ENCODE peak calls at places on chromosomes 5 and 9, in seven cellular contexts. One of them, this sample, is unnamed.

GRCh38 chr5:97242351-97242750 is 59.3 kb upstream of the RIOK2 start:
- DNase-seq in AG08395: no peak
- DNase-seq in NCI-H69: no peak
- DNase-seq in hippocampal formation: no peak
- DNase-seq in NB4: no peak
- DNase-seq in ACHN: no peak
- DNase-seq in caudate nucleus: no peak
- DNase-seq in this sample: no peak

GRCh38 chr9:77841739-77842386 is 189.7 kb downstream of the GNAQ start:
- DNase-seq in caudate nucleus: no peak
- DNase-seq in ACHN: peak; percentile 25
- DNase-seq in AG08395: no peak
- DNase-seq in NB4: peak; percentile 37
- DNase-seq in hippocampal formation: no peak
- DNase-seq in NCI-H69: peak; percentile 44
- DNase-seq in this sample: peak; percentile 42

GRCh38 chr9:20782289-20782688 is 98.2 kb downstream of the FOCAD start:
- DNase-seq in hippocampal formation: no peak
- DNase-seq in ACHN: no peak
- DNase-seq in NCI-H69: no peak
- DNase-seq in AG08395: no peak
- DNase-seq in NB4: no peak
- DNase-seq in caudate nucleus: no peak
- DNase-seq in this sample: no peak

GRCh38 chr5:50445281-50445949 is 4.3 kb upstream of the EMB start:
- DNase-seq in NB4: peak; percentile 70
- DNase-seq in ACHN: no peak
- DNase-seq in hippocampal formation: no peak
- DNase-seq in AG08395: no peak
- DNase-seq in caudate nucleus: no peak
- DNase-seq in NCI-H69: no peak
- DNase-seq in this sample: no peak

GRCh38 chr5:23763170-23763569 is 255.8 kb downstream of the PRDM9 start:
- DNase-seq in caudate nucleus: no peak
- DNase-seq in hippocampal formation: no peak
- DNase-seq in NCI-H69: no peak
- DNase-seq in ACHN: no peak
- DNase-seq in AG08395: no peak
- DNase-seq in NB4: no peak
- DNase-seq in this sample: no peak

GRCh38 chr9:33107762-33108161 is 31.3 kb upstream of the SMU1 start:
- DNase-seq in ACHN: no peak
- DNase-seq in AG08395: no peak
- DNase-seq in hippocampal formation: no peak
- DNase-seq in NB4: no peak
- DNase-seq in caudate nucleus: no peak
- DNase-seq in NCI-H69: no peak
- DNase-seq in this sample: no peak

GRCh38 chr5:108003178-108003577 is 332.4 kb upstream of the EFNA5 start:
- DNase-seq in hippocampal formation: no peak
- DNase-seq in AG08395: peak; percentile 55
- DNase-seq in ACHN: peak; percentile 81
- DNase-seq in NB4: peak; percentile 59
- DNase-seq in caudate nucleus: no peak
- DNase-seq in NCI-H69: peak; percentile 51
- DNase-seq in this sample: no peak

GRCh38 chr9:74562611-74563010 is 65.5 kb downstream of the RORB start:
- DNase-seq in NCI-H69: no peak
- DNase-seq in NB4: no peak
- DNase-seq in ACHN: no peak
- DNase-seq in AG08395: no peak
- DNase-seq in hippocampal formation: no peak
- DNase-seq in caudate nucleus: no peak
- DNase-seq in this sample: no peak

GRCh38 chr5:78612227-78613150 is 36.1 kb downstream of the LHFPL2 start:
- DNase-seq in caudate nucleus: no peak
- DNase-seq in NCI-H69: no peak
- DNase-seq in ACHN: no peak
- DNase-seq in NB4: no peak
- DNase-seq in AG08395: no peak
- DNase-seq in hippocampal formation: no peak
- DNase-seq in this sample: no peak

GRCh38 chr9:1458503-1458902 is 408.3 kb downstream of the DMRT2 start:
- DNase-seq in ACHN: peak; percentile 58
- DNase-seq in hippocampal formation: no peak
- DNase-seq in NCI-H69: peak; percentile 42
- DNase-seq in caudate nucleus: no peak
- DNase-seq in NB4: peak; percentile 67
- DNase-seq in AG08395: peak; percentile 45
- DNase-seq in this sample: peak; percentile 86

GRCh38 chr5:172717481-172718195 is 53.4 kb downstream of the DUSP1 start:
- DNase-seq in NCI-H69: no peak
- DNase-seq in ACHN: no peak
- DNase-seq in caudate nucleus: no peak
- DNase-seq in AG08395: no peak
- DNase-seq in NB4: no peak
- DNase-seq in hippocampal formation: no peak
- DNase-seq in this sample: no peak

GRCh38 chr9:105425817-105426433 is 21.9 kb upstream of the FSD1L start:
- DNase-seq in NB4: peak; percentile 31
- DNase-seq in hippocampal formation: no peak
- DNase-seq in NCI-H69: peak; percentile 66
- DNase-seq in ACHN: peak; percentile 33
- DNase-seq in AG08395: peak; percentile 52
- DNase-seq in caudate nucleus: no peak
- DNase-seq in this sample: peak; percentile 45

GRCh38 chr9:114282926-114283325 is 40.0 kb upstream of the ORM1 start:
- DNase-seq in AG08395: peak; percentile 85
- DNase-seq in caudate nucleus: no peak
- DNase-seq in NCI-H69: peak; percentile 61
- DNase-seq in NB4: peak; percentile 95
- DNase-seq in ACHN: no peak
- DNase-seq in hippocampal formation: no peak
- DNase-seq in this sample: no peak

GRCh38 chr9:127529671-127530070 is 78.4 kb downstream of the LRSAM1 start:
- DNase-seq in ACHN: no peak
- DNase-seq in NCI-H69: no peak
- DNase-seq in AG08395: no peak
- DNase-seq in hippocampal formation: no peak
- DNase-seq in NB4: no peak
- DNase-seq in caudate nucleus: no peak
- DNase-seq in this sample: no peak

GRCh38 chr5:3709058-3709723 is 113.6 kb downstream of the IRX1 start:
- DNase-seq in NCI-H69: no peak
- DNase-seq in caudate nucleus: no peak
- DNase-seq in hippocampal formation: no peak
- DNase-seq in NB4: no peak
- DNase-seq in ACHN: no peak
- DNase-seq in AG08395: no peak
- DNase-seq in this sample: no peak

GRCh38 chr5:2746642-2747041 is 4.8 kb downstream of the IRX2 start:
- DNase-seq in ACHN: peak; percentile 5
- DNase-seq in caudate nucleus: no peak
- DNase-seq in NCI-H69: no peak
- DNase-seq in AG08395: no peak
- DNase-seq in hippocampal formation: no peak
- DNase-seq in NB4: no peak
- DNase-seq in this sample: peak; percentile 57

GRCh38 chr9:23811633-23812032 is 14.4 kb downstream of the ELAVL2 start:
- DNase-seq in hippocampal formation: no peak
- DNase-seq in NCI-H69: no peak
- DNase-seq in NB4: no peak
- DNase-seq in ACHN: no peak
- DNase-seq in caudate nucleus: no peak
- DNase-seq in AG08395: no peak
- DNase-seq in this sample: no peak

GRCh38 chr9:128503870-128504269 is 649 bp upstream of the GLE1 start:
- DNase-seq in hippocampal formation: no peak
- DNase-seq in NCI-H69: peak; percentile 60
- DNase-seq in ACHN: no peak
- DNase-seq in caudate nucleus: no peak
- DNase-seq in AG08395: peak; percentile 30
- DNase-seq in NB4: peak; percentile 21
- DNase-seq in this sample: no peak

GRCh38 chr9:13033959-13034695 is 245.4 kb downstream of the MPDZ start:
- DNase-seq in hippocampal formation: peak; percentile 26
- DNase-seq in AG08395: peak; percentile 81
- DNase-seq in NB4: peak; percentile 77
- DNase-seq in caudate nucleus: peak; percentile 33
- DNase-seq in ACHN: peak; percentile 58
- DNase-seq in NCI-H69: peak; percentile 96
- DNase-seq in this sample: peak; percentile 66

GRCh38 chr5:131914472-131914871 is 31.0 kb downstream of the MEIKIN start:
- DNase-seq in ACHN: no peak
- DNase-seq in NB4: no peak
- DNase-seq in caudate nucleus: no peak
- DNase-seq in NCI-H69: no peak
- DNase-seq in hippocampal formation: no peak
- DNase-seq in AG08395: no peak
- DNase-seq in this sample: no peak

GRCh38 chr5:101679816-101680215 is 616.3 kb downstream of the SLCO4C1 start:
- DNase-seq in hippocampal formation: no peak
- DNase-seq in ACHN: no peak
- DNase-seq in caudate nucleus: no peak
- DNase-seq in AG08395: no peak
- DNase-seq in NCI-H69: no peak
- DNase-seq in NB4: peak; percentile 44
- DNase-seq in this sample: no peak

GRCh38 chr9:22044583-22044982 is 35.5 kb upstream of the CDKN2B start:
- DNase-seq in AG08395: peak; percentile 68
- DNase-seq in hippocampal formation: no peak
- DNase-seq in NB4: no peak
- DNase-seq in NCI-H69: no peak
- DNase-seq in caudate nucleus: no peak
- DNase-seq in ACHN: peak; percentile 87
- DNase-seq in this sample: no peak

GRCh38 chr5:146130440-146131045 is 25.2 kb upstream of the PLAC8L1 start:
- DNase-seq in NCI-H69: peak; percentile 56
- DNase-seq in NB4: peak; percentile 48
- DNase-seq in hippocampal formation: no peak
- DNase-seq in caudate nucleus: no peak
- DNase-seq in AG08395: peak; percentile 15
- DNase-seq in ACHN: peak; percentile 33
- DNase-seq in this sample: peak; percentile 25

GRCh38 chr5:169280286-169280685 is 20.7 kb downstream of the SLIT3 start:
- DNase-seq in AG08395: peak; percentile 13
- DNase-seq in NB4: no peak
- DNase-seq in ACHN: no peak
- DNase-seq in caudate nucleus: no peak
- DNase-seq in NCI-H69: peak; percentile 7
- DNase-seq in hippocampal formation: no peak
- DNase-seq in this sample: no peak

GRCh38 chr5:10307206-10308148 is at the start of gene CMBL:
- DNase-seq in NCI-H69: peak; percentile 96
- DNase-seq in AG08395: peak; percentile 59
- DNase-seq in ACHN: peak; percentile 64
- DNase-seq in hippocampal formation: peak; percentile 34
- DNase-seq in NB4: peak; percentile 20
- DNase-seq in caudate nucleus: peak; percentile 36
- DNase-seq in this sample: peak; percentile 75

GRCh38 chr9:136347472-136348256 is 15.9 kb downstream of the DNLZ start:
- DNase-seq in hippocampal formation: no peak
- DNase-seq in AG08395: no peak
- DNase-seq in NCI-H69: no peak
- DNase-seq in NB4: no peak
- DNase-seq in ACHN: no peak
- DNase-seq in caudate nucleus: no peak
- DNase-seq in this sample: no peak

GRCh38 chr5:107558951-107559350 is 111.8 kb downstream of the EFNA5 start:
- DNase-seq in ACHN: no peak
- DNase-seq in AG08395: no peak
- DNase-seq in caudate nucleus: no peak
- DNase-seq in hippocampal formation: no peak
- DNase-seq in NB4: no peak
- DNase-seq in NCI-H69: peak; percentile 90
- DNase-seq in this sample: no peak

GRCh38 chr5:39420482-39421145 is 4.2 kb downstream of the DAB2 start:
- DNase-seq in NB4: no peak
- DNase-seq in ACHN: no peak
- DNase-seq in caudate nucleus: no peak
- DNase-seq in AG08395: peak; percentile 75
- DNase-seq in NCI-H69: no peak
- DNase-seq in hippocampal formation: peak; percentile 38
- DNase-seq in this sample: no peak

GRCh38 chr9:68711281-68711680 is 6.2 kb downstream of the PIP5K1B start:
- DNase-seq in NB4: no peak
- DNase-seq in caudate nucleus: no peak
- DNase-seq in ACHN: no peak
- DNase-seq in NCI-H69: peak; percentile 72
- DNase-seq in AG08395: no peak
- DNase-seq in hippocampal formation: no peak
- DNase-seq in this sample: no peak

GRCh38 chr9:95102001-95102433 is 215.5 kb downstream of the FANCC start:
- DNase-seq in caudate nucleus: peak; percentile 67
- DNase-seq in ACHN: no peak
- DNase-seq in AG08395: no peak
- DNase-seq in NCI-H69: no peak
- DNase-seq in NB4: no peak
- DNase-seq in hippocampal formation: peak; percentile 73
- DNase-seq in this sample: no peak

GRCh38 chr9:90632680-90633207 is 9.9 kb downstream of the DIRAS2 start:
- DNase-seq in hippocampal formation: no peak
- DNase-seq in caudate nucleus: no peak
- DNase-seq in AG08395: no peak
- DNase-seq in NCI-H69: no peak
- DNase-seq in ACHN: no peak
- DNase-seq in NB4: no peak
- DNase-seq in this sample: no peak

GRCh38 chr9:22452415-22453010 is 5.9 kb downstream of the DMRTA1 start:
- DNase-seq in caudate nucleus: no peak
- DNase-seq in NB4: no peak
- DNase-seq in hippocampal formation: no peak
- DNase-seq in ACHN: peak; percentile 67
- DNase-seq in AG08395: peak; percentile 8
- DNase-seq in NCI-H69: peak; percentile 72
- DNase-seq in this sample: peak; percentile 74

GRCh38 chr5:59562756-59563389 is 330.7 kb downstream of the PDE4D start:
- DNase-seq in caudate nucleus: no peak
- DNase-seq in NB4: peak; percentile 57
- DNase-seq in AG08395: no peak
- DNase-seq in NCI-H69: peak; percentile 90
- DNase-seq in ACHN: peak; percentile 81
- DNase-seq in hippocampal formation: no peak
- DNase-seq in this sample: peak; percentile 39

GRCh38 chr5:134626369-134627014 is 6.1 kb downstream of the SAR1B start:
- DNase-seq in ACHN: no peak
- DNase-seq in caudate nucleus: no peak
- DNase-seq in AG08395: no peak
- DNase-seq in hippocampal formation: no peak
- DNase-seq in NCI-H69: no peak
- DNase-seq in NB4: peak; percentile 8
- DNase-seq in this sample: peak; percentile 66

GRCh38 chr5:168324864-168325615 is 33.6 kb downstream of the WWC1 start:
- DNase-seq in ACHN: peak; percentile 88
- DNase-seq in AG08395: no peak
- DNase-seq in caudate nucleus: no peak
- DNase-seq in hippocampal formation: no peak
- DNase-seq in NCI-H69: peak; percentile 14
- DNase-seq in NB4: no peak
- DNase-seq in this sample: peak; percentile 82

GRCh38 chr5:141326088-141326854 is 4.0 kb upstream of the PCDHGA1 start:
- DNase-seq in caudate nucleus: peak; percentile 45
- DNase-seq in NCI-H69: peak; percentile 88
- DNase-seq in hippocampal formation: peak; percentile 66
- DNase-seq in AG08395: peak; percentile 81
- DNase-seq in NB4: peak; percentile 85
- DNase-seq in ACHN: no peak
- DNase-seq in this sample: no peak

This sample was measured in HT-29.